ENCODE peak calls at places on chromosome 6, in eight cellular contexts. V, P, S, L, H, G, B and X are unnamed samples.

GRCh38 chr6:122663981-122664380 is 53.8 kb downstream of the PKIB start:
- DNase-seq in V (no peak), P (no peak), S (no peak), L (no peak), H (no peak), G (no peak), B (no peak), X (no peak)

GRCh38 chr6:85662251-85662650 is 19.6 kb upstream of the SYNCRIP start:
- DNase-seq in V (no peak), P (no peak), S (no peak), L (no peak), H (no peak), G (no peak), B (no peak), X (no peak)

GRCh38 chr6:36938536-36938935 is 16.0 kb upstream of the PI16 start:
- DNase-seq in V (no peak), P (no peak), S (no peak), L (no peak), H (no peak), G (peak), B (no peak), X (no peak)

GRCh38 chr6:157227202-157228166 is 95.8 kb downstream of the TMEM242 start:
- DNase-seq in V (no peak), P (no peak), S (peak), L (no peak), H (no peak), G (no peak), B (no peak), X (no peak)

GRCh38 chr6:1105833-1106400 is 206.0 kb upstream of the FOXQ1 start:
- DNase-seq in V (no peak), P (no peak), S (no peak), L (no peak), H (no peak), G (no peak), B (no peak), X (no peak)

GRCh38 chr6:31898200-31899011 is 908 bp upstream of the EHMT2 start:
- DNase-seq in V (no peak), P (no peak), S (peak), L (no peak), H (peak), G (no peak), B (no peak), X (no peak)

GRCh38 chr6:150720774-150721233 is 121.1 kb downstream of the PLEKHG1 start:
- DNase-seq in V (no peak), P (no peak), S (no peak), L (no peak), H (no peak), G (no peak), B (no peak), X (no peak)

GRCh38 chr6:20367716-20368485 is 33.8 kb upstream of the E2F3 start:
- DNase-seq in V (no peak), P (no peak), S (peak), L (no peak), H (no peak), G (no peak), B (no peak), X (peak)

GRCh38 chr6:117018771-117019170 is 141.7 kb downstream of the RFX6 start:
- DNase-seq in V (no peak), P (no peak), S (no peak), L (no peak), H (no peak), G (no peak), B (no peak), X (no peak)

GRCh38 chr6:150977276-150977675 is 111.8 kb downstream of the MTHFD1L start:
- DNase-seq in V (no peak), P (no peak), S (no peak), L (no peak), H (no peak), G (no peak), B (no peak), X (no peak)

GRCh38 chr6:1461736-1462135 is 72.4 kb downstream of the FOXF2 start:
- DNase-seq in V (no peak), P (no peak), S (no peak), L (no peak), H (no peak), G (no peak), B (no peak), X (no peak)

GRCh38 chr6:3228791-3229565 is 1.5 kb upstream of the TUBB2B start:
- DNase-seq in V (no peak), P (peak), S (peak), L (no peak), H (no peak), G (no peak), B (peak), X (no peak)
- H3K27ac ChIP-seq in V (no peak), P (no peak), S (no peak), L (no peak), H (no peak), G (no peak), B (peak), X (peak)

GRCh38 chr6:7911345-7911725 is 747 bp upstream of the TXNDC5 start:
- DNase-seq in V (no peak), P (no peak), S (no peak), L (peak), H (no peak), G (no peak), B (no peak), X (no peak)
- H3K27ac ChIP-seq in V (peak), P (no peak), S (no peak), L (no peak), H (peak), G (peak), B (peak), X (peak)

GRCh38 chr6:79249136-79249535 is 14.7 kb upstream of the HMGN3 start:
- DNase-seq in V (no peak), P (no peak), S (no peak), L (no peak), H (no peak), G (no peak), B (peak), X (no peak)

GRCh38 chr6:79246891-79247290 is 12.4 kb upstream of the HMGN3 start:
- DNase-seq in V (no peak), P (no peak), S (no peak), L (no peak), H (no peak), G (no peak), B (no peak), X (no peak)

GRCh38 chr6:79250559-79250958 is 16.1 kb upstream of the HMGN3 start:
- DNase-seq in V (no peak), P (no peak), S (no peak), L (no peak), H (no peak), G (no peak), B (no peak), X (no peak)

DNA sequence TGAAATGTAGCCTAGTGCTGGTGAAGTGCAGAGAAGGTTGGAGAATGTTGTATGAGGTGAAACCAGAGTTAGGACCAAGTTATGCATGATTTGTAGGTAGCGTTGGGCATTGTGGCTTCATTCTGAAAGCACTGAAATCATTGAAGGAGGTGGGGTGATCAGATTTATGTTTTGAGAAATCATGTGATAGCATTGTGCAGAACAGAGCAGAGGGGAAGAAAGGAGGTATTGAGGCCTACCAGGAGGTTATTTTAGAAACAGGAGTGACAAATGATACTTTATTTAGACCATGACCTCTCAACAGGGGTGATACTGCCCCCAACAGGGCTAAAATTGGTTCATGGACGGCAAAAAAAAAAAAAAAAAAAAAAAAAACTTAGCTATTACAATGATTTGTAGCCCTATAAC is 15.6 kb upstream of the HMGN3 start:
- DNase-seq in V (no peak), P (no peak), S (peak), L (no peak), H (no peak), G (no peak), B (no peak), X (no peak)
- H3K27ac ChIP-seq in V (no peak), P (no peak), S (no peak), L (no peak), H (no peak), G (no peak), B (peak), X (no peak)

DNA sequence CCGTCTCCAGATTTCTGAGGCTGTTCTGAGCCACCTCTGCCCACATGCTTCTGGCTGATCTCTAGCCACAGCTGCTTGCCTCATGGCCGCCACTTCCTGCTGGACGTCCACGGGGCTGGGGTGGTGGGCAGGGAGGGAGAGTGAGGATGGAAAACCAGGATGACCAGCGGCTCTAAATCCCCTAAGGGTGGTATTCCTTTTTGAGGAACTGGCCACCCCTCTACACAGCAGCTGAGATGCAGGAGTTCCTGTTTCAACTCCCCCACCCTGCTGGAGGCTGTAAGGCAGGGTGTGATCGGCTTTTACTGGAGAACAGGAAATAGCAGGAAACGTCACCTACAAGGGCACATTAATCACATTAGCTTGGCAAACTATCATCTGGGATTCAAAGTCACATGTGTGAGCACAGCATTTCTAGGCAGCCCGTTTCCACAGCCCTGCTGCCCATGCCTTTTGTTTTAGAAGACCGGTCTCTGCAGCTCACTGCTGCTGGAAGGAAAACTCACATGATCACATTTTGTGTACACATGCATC is 181.6 kb upstream of the ECI2 start:
- DNase-seq in V (peak), P (no peak), S (no peak), L (no peak), H (peak), G (peak), B (no peak), X (no peak)
- H3K27ac ChIP-seq in V (peak), P (no peak), S (no peak), L (peak), H (peak), G (no peak), B (no peak), X (no peak)

GRCh38 chr6:39839445-39839844 is 47.3 kb downstream of the DAAM2 start:
- DNase-seq in V (no peak), P (no peak), S (no peak), L (no peak), H (no peak), G (no peak), B (no peak), X (no peak)

GRCh38 chr6:39834278-39834677 is 42.1 kb downstream of the DAAM2 start:
- DNase-seq in V (no peak), P (no peak), S (no peak), L (no peak), H (no peak), G (no peak), B (no peak), X (peak)

GRCh38 chr6:39836621-39837020 is 44.4 kb downstream of the DAAM2 start:
- DNase-seq in V (no peak), P (no peak), S (no peak), L (no peak), H (no peak), G (no peak), B (no peak), X (no peak)

GRCh38 chr6:39834866-39835265 is 42.7 kb downstream of the DAAM2 start:
- DNase-seq in V (no peak), P (no peak), S (no peak), L (no peak), H (no peak), G (no peak), B (no peak), X (no peak)

DNA sequence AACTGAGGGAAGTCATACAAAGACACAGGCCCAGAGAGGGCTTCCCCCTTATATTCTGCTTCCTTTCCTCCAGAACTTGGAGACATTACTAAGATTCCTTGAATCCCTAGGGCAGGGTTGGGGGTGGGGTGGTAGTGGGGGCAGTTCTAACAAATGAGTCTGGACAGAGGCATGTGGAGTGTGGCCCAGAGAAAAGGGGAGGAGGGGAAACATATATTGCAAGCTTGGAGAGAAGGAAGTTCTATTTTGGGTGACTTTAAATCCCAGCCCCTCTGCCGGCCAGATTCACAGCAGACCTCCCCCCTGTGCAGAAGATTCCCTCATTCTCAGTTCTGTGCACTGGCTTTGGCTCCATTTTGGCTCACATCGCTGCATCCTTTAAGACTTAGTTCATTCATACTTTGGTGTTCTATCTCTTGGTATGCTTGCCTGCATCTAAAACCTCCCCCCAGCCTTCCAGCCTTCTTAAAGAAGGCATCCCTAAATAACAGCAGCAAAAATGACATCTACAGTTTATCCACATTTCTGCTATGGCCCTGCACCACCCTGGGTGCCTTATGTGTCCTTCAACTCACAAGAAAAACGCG is 43.8 kb downstream of the DAAM2 start:
- DNase-seq in V (no peak), P (no peak), S (no peak), L (no peak), H (no peak), G (no peak), B (no peak), X (no peak)
- H3K27ac ChIP-seq in V (peak), P (no peak), S (no peak), L (no peak), H (no peak), G (no peak), B (peak), X (peak)

DNA sequence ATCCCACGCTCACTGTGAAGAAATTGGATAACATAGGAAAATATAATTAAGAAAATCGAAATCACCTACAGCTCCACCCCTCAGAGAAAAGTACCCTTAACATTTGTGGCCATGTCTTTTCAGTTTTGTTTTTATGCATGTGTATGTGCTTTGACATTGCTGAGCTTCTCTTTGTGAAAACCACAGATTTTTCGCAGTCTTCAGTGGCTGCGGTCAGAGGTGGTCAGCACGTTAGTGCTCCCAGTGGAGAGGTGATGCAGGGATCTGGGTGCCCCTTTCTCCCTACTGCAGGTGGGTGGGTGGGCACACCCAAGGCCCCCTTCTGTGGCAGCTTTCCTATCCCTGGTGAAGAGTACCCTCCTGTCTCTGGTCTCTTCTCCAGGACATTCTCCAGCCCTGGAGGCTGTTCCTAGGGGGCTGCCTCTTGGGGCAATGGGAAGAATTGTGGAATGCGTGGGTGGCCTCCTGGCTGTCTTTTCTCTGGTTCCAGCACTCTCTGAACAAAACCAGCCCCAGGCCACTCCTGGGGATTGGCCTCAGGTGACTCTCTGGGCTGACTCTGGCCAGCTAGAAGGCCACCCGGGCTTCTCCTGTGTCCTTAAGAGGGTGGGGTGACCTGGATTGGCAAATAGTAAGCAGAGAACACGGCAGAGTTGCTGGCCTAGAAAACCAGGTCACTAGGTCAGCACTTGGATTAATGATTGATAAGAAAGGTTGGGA is 49.8 kb upstream of the FANCE start:
- DNase-seq in V (peak), P (no peak), S (no peak), L (no peak), H (peak), G (no peak), B (no peak), X (no peak)
- H3K27ac ChIP-seq in V (peak), P (no peak), S (no peak), L (no peak), H (peak), G (no peak), B (no peak), X (no peak)

GRCh38 chr6:138692978-138693909 is 80.3 kb upstream of the CCDC28A start:
- DNase-seq in V (peak), P (peak), S (peak), L (no peak), H (peak), G (peak), B (no peak), X (no peak)

GRCh38 chr6:138690975-138691594 is 82.5 kb upstream of the CCDC28A start:
- DNase-seq in V (no peak), P (no peak), S (no peak), L (no peak), H (no peak), G (no peak), B (no peak), X (no peak)

GRCh38 chr6:138691595-138692057 is 81.9 kb upstream of the CCDC28A start:
- DNase-seq in V (peak), P (no peak), S (no peak), L (no peak), H (peak), G (peak), B (no peak), X (no peak)

GRCh38 chr6:138689849-138690248 is 83.7 kb upstream of the CCDC28A start:
- DNase-seq in V (no peak), P (no peak), S (no peak), L (no peak), H (no peak), G (no peak), B (no peak), X (no peak)

DNA sequence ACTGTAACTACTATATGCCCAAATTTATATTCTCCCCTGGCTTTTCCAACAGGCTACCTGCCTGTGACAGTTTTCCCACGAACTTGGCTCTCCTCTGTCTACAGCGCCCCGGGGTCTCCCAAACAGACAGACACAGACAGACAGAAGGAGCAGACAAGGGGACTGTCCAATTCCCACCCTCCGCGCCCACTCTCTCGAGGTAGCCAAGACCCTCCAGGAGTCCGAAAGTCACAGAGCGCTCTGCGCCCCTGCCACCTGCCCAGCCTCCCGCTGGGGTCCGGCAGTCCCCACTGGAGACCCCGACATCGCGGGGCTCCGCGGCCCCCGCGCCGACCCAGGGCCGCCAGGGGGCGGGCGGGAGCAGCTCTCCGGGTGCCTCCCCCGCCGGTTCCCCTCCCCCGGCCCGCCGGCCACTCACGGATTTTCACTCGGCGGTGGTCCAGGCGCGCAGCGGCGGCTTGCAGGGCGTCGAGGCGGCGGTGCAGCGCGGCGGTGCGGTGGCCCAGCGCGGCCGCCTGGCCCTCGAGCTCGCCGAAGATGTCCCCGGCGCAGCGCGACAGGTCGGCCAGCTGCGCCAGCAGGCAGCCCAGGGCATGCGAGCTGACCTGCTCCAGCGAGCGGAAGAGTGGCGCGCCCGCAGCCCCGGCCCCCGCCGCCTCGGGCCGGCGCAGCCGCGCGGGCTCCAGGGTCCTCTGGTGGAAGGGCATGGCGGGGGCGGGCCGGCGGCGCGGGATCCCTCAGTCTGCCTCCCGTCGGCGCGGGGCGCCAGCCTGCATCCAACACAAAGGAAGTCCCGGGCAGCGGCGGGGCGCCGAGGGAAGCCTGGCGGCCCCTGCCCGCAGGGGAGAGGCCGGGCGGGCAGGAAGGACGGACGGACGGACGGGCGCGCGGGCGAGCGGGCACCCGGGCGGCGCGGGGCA is 81.3 kb upstream of the CCDC28A start:
- DNase-seq in V (peak), P (peak), S (peak), L (peak), H (peak), G (peak), B (peak), X (no peak)
- H3K27ac ChIP-seq in V (peak), P (no peak), S (no peak), L (peak), H (peak), G (peak), B (peak), X (peak)

DNA sequence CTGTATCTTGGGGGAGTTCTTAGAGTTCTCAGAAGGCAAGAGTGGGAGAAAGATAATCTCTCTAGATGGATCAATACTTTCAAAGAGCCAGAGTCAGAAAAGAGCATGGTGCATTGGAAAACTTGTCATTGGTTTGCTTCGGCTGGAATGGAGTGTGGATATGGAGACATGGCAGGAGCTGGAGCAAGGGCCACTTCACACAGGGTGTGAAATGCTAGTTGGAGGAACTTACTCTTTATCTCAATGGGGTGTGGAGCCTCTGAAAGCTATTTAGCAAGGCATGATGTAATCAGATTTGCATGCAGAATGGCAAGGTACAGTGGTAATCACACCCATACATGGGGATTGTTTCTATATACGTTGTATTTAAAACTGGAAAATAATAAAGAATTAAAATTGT is 31.5 kb upstream of the PAQR8 start:
- DNase-seq in V (peak), P (no peak), S (no peak), L (no peak), H (no peak), G (no peak), B (no peak), X (no peak)
- H3K27ac ChIP-seq in V (peak), P (no peak), S (no peak), L (no peak), H (no peak), G (no peak), B (no peak), X (no peak)

GRCh38 chr6:52077961-52078613 is 9.3 kb downstream of the PKHD1 start:
- DNase-seq in V (no peak), P (no peak), S (no peak), L (no peak), H (no peak), G (no peak), B (no peak), X (no peak)
- H3K27ac ChIP-seq in V (no peak), P (no peak), S (no peak), L (no peak), H (no peak), G (no peak), B (no peak), X (no peak)